ENCODE peak calls at places on chromosomes 1 and 21, in nine cellular contexts. W is Peyer's patch, M is gastrocnemius medialis, Q is breast epithelium, Y is foreskin fibroblast, N is RWPE1, F is GM06990, K is WTC11, V is neural crest cell. D is an unnamed sample.
A peak's percentile ranks its signal among the peaks of the same experiment; 100 is the strongest.

GRCh38 chr1:38418195-38419030 is 371.8 kb upstream of the POU3F1 start:
- DNase-seq in W (no peak), M (no peak), Q (no peak), Y (no peak), N (no peak), F (no peak), K (no peak), V (no peak), D (no peak)

GRCh38 chr1:5623399-5623798 is 368.8 kb downstream of the NPHP4 start:
- DNase-seq in W (no peak), M (peak; percentile 52), Q (no peak), Y (peak; percentile 3), N (no peak), F (no peak), K (no peak), V (no peak), D (peak; percentile 94)

GRCh38 chr1:217076902-217077301 is 353.7 kb upstream of the ESRRG start:
- DNase-seq in W (no peak), M (no peak), Q (no peak), Y (no peak), N (no peak), F (no peak), K (no peak), V (no peak), D (no peak)

GRCh38 chr1:199287632-199288031 is 648.8 kb downstream of the PTPRC start:
- DNase-seq in W (no peak), M (no peak), Q (no peak), Y (peak; percentile 28), N (no peak), F (no peak), K (no peak), V (no peak), D (no peak)

GRCh38 chr1:41313661-41314131 is 47.5 kb upstream of the FOXO6 start:
- DNase-seq in W (no peak), M (no peak), Q (no peak), Y (no peak), N (no peak), F (no peak), K (peak; percentile 59), V (no peak), D (no peak)

GRCh38 chr1:101039245-101039644 is 13.7 kb upstream of the DPH5 start:
- DNase-seq in W (no peak), M (no peak), Q (no peak), Y (no peak), N (no peak), F (no peak), K (no peak), V (no peak), D (no peak)

GRCh38 chr1:27773732-27774445 is 870 bp downstream of the STX12 start:
- DNase-seq in W (no peak), M (no peak), Q (no peak), Y (no peak), N (no peak), F (peak; percentile 50), K (no peak), V (no peak), D (no peak)

GRCh38 chr1:25624155-25624554 is 7.6 kb downstream of the MAN1C1 start:
- DNase-seq in W (no peak), M (no peak), Q (no peak), Y (no peak), N (no peak), F (no peak), K (no peak), V (no peak), D (no peak)

GRCh38 chr1:97034651-97035050 is 313.1 kb downstream of the PTBP2 start:
- DNase-seq in W (no peak), M (no peak), Q (no peak), Y (no peak), N (no peak), F (no peak), K (no peak), V (no peak), D (no peak)

GRCh38 chr1:248686815-248687214 is 15.8 kb downstream of the OR14I1 start:
- DNase-seq in W (no peak), M (no peak), Q (no peak), Y (no peak), N (no peak), F (peak; percentile 32), K (no peak), V (no peak), D (no peak)

GRCh38 chr21:46029201-46029924 is 47.8 kb downstream of the COL6A1 start:
- DNase-seq in W (no peak), M (no peak), Q (no peak), Y (no peak), N (no peak), F (no peak), K (no peak), V (no peak), D (no peak)

GRCh38 chr21:17370750-17371325 is 142.0 kb upstream of the CXADR start:
- DNase-seq in W (no peak), M (no peak), Q (no peak), Y (no peak), N (no peak), F (no peak), K (no peak), V (no peak), D (no peak)

GRCh38 chr1:184156521-184157395 is 105.2 kb downstream of the TSEN15 start:
- DNase-seq in W (no peak), M (no peak), Q (no peak), Y (no peak), N (no peak), F (no peak), K (peak; percentile 17), V (no peak), D (no peak)

GRCh38 chr1:28812669-28813468 is 899 bp downstream of the OPRD1 start:
- DNase-seq in W (no peak), M (no peak), Q (no peak), Y (no peak), N (no peak), F (no peak), K (no peak), V (peak; percentile 44), D (no peak)

GRCh38 chr1:233635765-233636502 is 22.0 kb downstream of the KCNK1 start:
- DNase-seq in W (no peak), M (no peak), Q (no peak), Y (peak; percentile 32), N (no peak), F (no peak), K (peak; percentile 35), V (no peak), D (peak; percentile 12)

GRCh38 chr1:76668046-76668445 is 199.2 kb upstream of the ST6GALNAC5 start:
- DNase-seq in W (no peak), M (no peak), Q (no peak), Y (no peak), N (no peak), F (peak; percentile 28), K (no peak), V (no peak), D (no peak)

GRCh38 chr1:235426680-235427079 is 59.5 kb downstream of the TBCE start:
- DNase-seq in W (no peak), M (no peak), Q (no peak), Y (no peak), N (no peak), F (no peak), K (no peak), V (no peak), D (peak; percentile 64)

GRCh38 chr21:39575778-39576177 is 37.0 kb upstream of the B3GALT5 start:
- DNase-seq in W (no peak), M (no peak), Q (no peak), Y (no peak), N (peak; percentile 8), F (no peak), K (no peak), V (no peak), D (no peak)

GRCh38 chr1:26161408-26162219 is 2.7 kb downstream of the FAM110D start:
- DNase-seq in W (no peak), M (peak; percentile 69), Q (no peak), Y (peak; percentile 43), N (peak; percentile 27), F (no peak), K (peak; percentile 64), V (peak; percentile 58), D (no peak)

GRCh38 chr21:34157456-34158025 is 84.2 kb downstream of the MRPS6 start:
- DNase-seq in W (no peak), M (no peak), Q (no peak), Y (no peak), N (no peak), F (no peak), K (no peak), V (no peak), D (no peak)
- TF ChIP-seq CTCF in W (no peak), M (no peak), Q (no peak), Y (no peak), N (no peak), F (no peak), K (no peak), V (no peak), D (no peak)

GRCh38 chr1:8438449-8438848 is 120.5 kb downstream of the SLC45A1 start:
- DNase-seq in W (no peak), M (no peak), Q (no peak), Y (no peak), N (no peak), F (no peak), K (no peak), V (no peak), D (no peak)

GRCh38 chr1:8441466-8441865 is 123.6 kb downstream of the SLC45A1 start:
- DNase-seq in W (no peak), M (no peak), Q (no peak), Y (no peak), N (no peak), F (no peak), K (no peak), V (no peak), D (no peak)

GRCh38 chr1:8435569-8436071 is 117.7 kb downstream of the SLC45A1 start:
- DNase-seq in W (no peak), M (peak; percentile 61), Q (no peak), Y (no peak), N (no peak), F (no peak), K (no peak), V (no peak), D (no peak)

GRCh38 chr1:8437286-8437685 is 119.4 kb downstream of the SLC45A1 start:
- DNase-seq in W (no peak), M (no peak), Q (no peak), Y (no peak), N (no peak), F (no peak), K (no peak), V (no peak), D (no peak)

GRCh38 chr1:8439015-8439702 is 121.2 kb downstream of the SLC45A1 start:
- DNase-seq in W (peak; percentile 62), M (peak; percentile 68), Q (peak; percentile 68), Y (peak; percentile 78), N (peak; percentile 36), F (no peak), K (peak; percentile 72), V (peak; percentile 49), D (peak; percentile 93)
- TF ChIP-seq CTCF in W (peak; percentile 56), M (peak; percentile 28), Q (no peak), Y (no peak), N (no peak), F (no peak), K (peak; percentile 35), V (peak; percentile 26), D (no peak)

GRCh38 chr1:115642168-115643072 is 650 bp downstream of the VANGL1 start:
- DNase-seq in W (no peak), M (no peak), Q (no peak), Y (peak; percentile 26), N (peak; percentile 54), F (peak; percentile 83), K (peak; percentile 61), V (peak; percentile 28), D (no peak)
- TF ChIP-seq CTCF in W (no peak), M (no peak), Q (no peak), Y (no peak), N (no peak), F (no peak), K (no peak), V (no peak), D (no peak)

GRCh38 chr1:215824245-215824644 is 257.1 kb downstream of the KCTD3 start:
- DNase-seq in W (no peak), M (no peak), Q (no peak), Y (no peak), N (no peak), F (no peak), K (peak; percentile 18), V (no peak), D (no peak)
- TF ChIP-seq CTCF in W (no peak), M (no peak), Q (no peak), Y (peak; percentile 43), N (no peak), F (peak; percentile 22), K (peak; percentile 38), V (peak; percentile 61), D (no peak)

D was measured in lower leg skin.